ENCODE peak calls at places on chromosomes 12 and 14, in ten cellular contexts. W is left lung, V is Right ventricle myocardium superior, X is germinal center, Y is neural crest cell, H is hypothalamus, S is H54, J is tibial artery, U is ovary, N is fibroblast of gingiva. I is an unnamed sample.

GRCh38 chr12:114682920-114683708 is 861 bp downstream of the TBX3 start:
- DNase-seq in Y (no peak), U (peak), H (no peak), S (no peak), W (no peak), V (peak), X (no peak), N (no peak), J (no peak), I (no peak)

GRCh38 chr14:28571636-28572035 is 195.0 kb upstream of the FOXG1 start:
- DNase-seq in S (no peak), X (no peak), V (no peak), H (no peak), U (no peak), Y (no peak), J (no peak), W (no peak), N (peak), I (no peak)

GRCh38 chr14:106622200-106622745 is 1095.9 kb downstream of the TMEM121 start:
- DNase-seq in V (no peak), N (no peak), J (no peak), Y (no peak), H (no peak), S (no peak), U (no peak), X (no peak), W (no peak), I (no peak)

GRCh38 chr14:74963705-74964271 is 8.4 kb upstream of the PGF start:
- DNase-seq in W (no peak), X (no peak), S (no peak), V (no peak), J (no peak), H (no peak), Y (no peak), U (no peak), N (no peak), I (no peak)

GRCh38 chr14:90573385-90574105 is 176.7 kb downstream of the CALM1 start:
- DNase-seq in W (no peak), Y (no peak), H (no peak), X (no peak), V (peak), U (peak), N (no peak), J (no peak), S (no peak), I (peak)

GRCh38 chr14:69261761-69262331 is 1.9 kb downstream of the GALNT16 start:
- DNase-seq in S (peak), J (peak), H (no peak), Y (no peak), W (no peak), X (no peak), V (peak), N (no peak), U (no peak), I (no peak)

GRCh38 chr14:102392506-102392905 is 29.8 kb downstream of the TECPR2 start:
- DNase-seq in H (no peak), X (no peak), V (no peak), W (no peak), S (no peak), Y (no peak), N (peak), U (no peak), J (no peak), I (no peak)

GRCh38 chr14:94132285-94132887 is 3.0 kb upstream of the IFI27L2 start:
- DNase-seq in H (peak), X (peak), S (no peak), J (no peak), N (peak), W (no peak), V (no peak), Y (peak), U (peak), I (no peak)

I was measured in upper lobe of right lung.